ENCODE peak calls at places on chromosome 12, in six cellular contexts. V is prostate gland, D is tibial artery, P is lung, Z is uterus, U is IMR-90. F is an unnamed sample.

GRCh38 chr12:130704606-130705005 is 11.5 kb downstream of the RIMBP2 start:
- DNase-seq in Z (no peak), P (no peak), D (peak; percentile 40), V (no peak), U (no peak), F (no peak)

GRCh38 chr12:61302282-61302681 is 957.9 kb upstream of the USP15 start:
- DNase-seq in Z (no peak), P (no peak), V (no peak), D (no peak), U (no peak), F (no peak)

GRCh38 chr12:68497702-68498101 is 113.0 kb upstream of the RAP1B start:
- DNase-seq in P (no peak), U (peak; percentile 77), Z (no peak), V (no peak), D (no peak), F (no peak)

GRCh38 chr12:61531195-61531594 is 729.0 kb upstream of the USP15 start:
- DNase-seq in D (no peak), V (no peak), Z (no peak), U (no peak), P (no peak), F (no peak)

GRCh38 chr12:91948504-91948903 is 197.1 kb downstream of the BTG1 start:
- DNase-seq in U (no peak), Z (no peak), D (no peak), P (no peak), V (no peak), F (no peak)

GRCh38 chr12:42905419-42905705 is 315.8 kb upstream of the PRICKLE1 start:
- DNase-seq in D (no peak), V (no peak), Z (no peak), U (no peak), P (no peak), F (no peak)

GRCh38 chr12:72610854-72611358 is 338.7 kb downstream of the TRHDE start:
- DNase-seq in P (no peak), Z (no peak), U (no peak), V (no peak), D (no peak), F (no peak)

GRCh38 chr12:120225852-120226640 is 25.1 kb upstream of the RPLP0 start:
- DNase-seq in U (no peak), Z (no peak), D (no peak), V (no peak), P (peak; percentile 82), F (peak; percentile 44)

GRCh38 chr12:82314406-82314892 is 43.7 kb downstream of the CCDC59 start:
- DNase-seq in V (no peak), Z (no peak), U (no peak), P (no peak), D (no peak), F (no peak)

GRCh38 chr12:117986705-117987469 is 18.1 kb upstream of the KSR2 start:
- DNase-seq in U (peak; percentile 17), P (no peak), D (no peak), Z (no peak), V (no peak), F (no peak)

GRCh38 chr12:130474599-130474998 is 136.9 kb downstream of the PIWIL1 start:
- DNase-seq in V (no peak), Z (no peak), P (no peak), D (no peak), U (no peak), F (no peak)

GRCh38 chr12:117441751-117442150 is 80.3 kb upstream of the NOS1 start:
- DNase-seq in Z (no peak), U (no peak), V (peak; percentile 22), P (no peak), D (no peak), F (peak; percentile 60)

GRCh38 chr12:114679942-114680341 is 4.0 kb downstream of the TBX3 start:
- DNase-seq in P (no peak), V (no peak), U (no peak), D (no peak), Z (no peak), F (no peak)

GRCh38 chr12:3658327-3659163 is 94.4 kb downstream of the CRACR2A start:
- DNase-seq in V (no peak), U (peak; percentile 29), D (no peak), P (no peak), Z (no peak), F (peak; percentile 27)

GRCh38 chr12:96121271-96121711 is 72.9 kb upstream of the ELK3 start:
- DNase-seq in D (no peak), P (no peak), V (no peak), U (peak; percentile 14), Z (no peak), F (no peak)

GRCh38 chr12:49098035-49098451 is 3.4 kb upstream of the DHH start:
- DNase-seq in U (peak; percentile 30), V (no peak), Z (peak; percentile 55), D (no peak), P (peak; percentile 63), F (no peak)

GRCh38 chr12:122992386-122992785 is 11.9 kb downstream of the ARL6IP4 start:
- DNase-seq in Z (no peak), P (no peak), U (no peak), D (peak; percentile 55), V (no peak), F (no peak)

GRCh38 chr12:107131832-107132616 is 38.7 kb upstream of the CRY1 start:
- DNase-seq in U (peak; percentile 68), P (no peak), V (peak; percentile 42), Z (no peak), D (no peak), F (peak; percentile 14)

GRCh38 chr12:442235-442884 is 17.4 kb upstream of the B4GALNT3 start:
- DNase-seq in Z (peak; percentile 47), V (peak; percentile 27), P (peak; percentile 45), U (peak; percentile 42), D (no peak), F (peak; percentile 35)

GRCh38 chr12:78406776-78407335 is 457.7 kb upstream of the SYT1 start:
- DNase-seq in V (no peak), Z (no peak), P (no peak), D (no peak), U (peak; percentile 9), F (no peak)

GRCh38 chr12:114405449-114406271 is at the start of gene TBX5:
- DNase-seq in P (no peak), Z (no peak), D (no peak), V (no peak), U (peak; percentile 93), F (no peak)

GRCh38 chr12:27008070-27008469 is 6.1 kb downstream of the TM7SF3 start:
- DNase-seq in D (no peak), P (no peak), Z (no peak), V (no peak), U (no peak), F (no peak)

GRCh38 chr12:27012239-27012981 is 1.8 kb downstream of the TM7SF3 start:
- DNase-seq in D (no peak), V (peak; percentile 8), Z (no peak), P (no peak), U (no peak), F (no peak)

GRCh38 chr12:27012982-27013255 is 1.3 kb downstream of the TM7SF3 start:
- DNase-seq in V (no peak), P (no peak), Z (no peak), D (no peak), U (no peak), F (no peak)

GRCh38 chr12:27006797-27007467 is 7.3 kb downstream of the TM7SF3 start:
- DNase-seq in V (no peak), D (no peak), U (no peak), P (no peak), Z (no peak), F (no peak)

GRCh38 chr12:27009926-27010325 is 4.3 kb downstream of the TM7SF3 start:
- DNase-seq in D (no peak), V (no peak), U (no peak), Z (no peak), P (no peak), F (no peak)
- TF ChIP-seq CTCF in D (no peak), V (no peak), U (no peak), Z (no peak), P (no peak), F (no peak)

GRCh38 chr12:76055393-76055792 is 23.8 kb upstream of the PHLDA1 start:
- DNase-seq in U (no peak), D (no peak), V (no peak), P (no peak), Z (no peak), F (no peak)

GRCh38 chr12:76060111-76060510 is 24.4 kb downstream of the NAP1L1 start:
- DNase-seq in U (no peak), Z (no peak), P (no peak), D (no peak), V (no peak), F (no peak)

DNA sequence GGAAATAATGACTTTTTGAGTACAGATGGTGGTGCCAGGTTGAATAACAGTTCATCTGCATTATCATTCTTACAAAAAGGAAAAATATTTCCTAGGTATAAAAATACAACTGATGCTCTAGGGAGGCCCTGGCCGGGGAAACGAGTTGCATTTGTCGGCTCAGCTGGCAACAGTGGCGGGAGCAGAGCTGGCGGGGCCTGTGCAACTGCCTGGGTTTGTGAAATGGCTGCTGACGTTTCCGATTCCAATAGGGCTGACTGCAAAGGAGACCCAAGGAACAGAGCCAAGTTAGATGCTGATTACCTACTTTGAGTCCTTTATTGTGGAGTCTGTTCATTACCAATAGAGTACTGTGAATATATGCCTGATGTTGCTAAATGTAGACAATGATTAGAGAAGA is 25.7 kb upstream of the PHLDA1 start:
- DNase-seq in V (no peak), Z (no peak), D (no peak), U (no peak), P (no peak), F (peak; percentile 13)
- H3K36me3 ChIP-seq in V (peaks cover 4% of the 10 kb centered on the region), Z (no peaks in the 10 kb centered on the region), D (peaks cover 93% of the 10 kb centered on the region), U (peaks cover 48% of the 10 kb centered on the region), P (peaks cover 11% of the 10 kb centered on the region), F (peaks cover 5% of the 10 kb centered on the region)

GRCh38 chr12:1807107-1807478 is 13.3 kb upstream of the LRTM2 start:
- DNase-seq in Z (no peak), P (no peak), D (peak; percentile 49), V (no peak), U (no peak), F (no peak)
- H3K4me1 ChIP-seq in Z (no peaks in the 10 kb centered on the region), P (no peaks in the 10 kb centered on the region), D (no peaks in the 10 kb centered on the region), V (no peaks in the 10 kb centered on the region), U (no peaks in the 10 kb centered on the region), F (peaks cover 58% of the 10 kb centered on the region)

DNA sequence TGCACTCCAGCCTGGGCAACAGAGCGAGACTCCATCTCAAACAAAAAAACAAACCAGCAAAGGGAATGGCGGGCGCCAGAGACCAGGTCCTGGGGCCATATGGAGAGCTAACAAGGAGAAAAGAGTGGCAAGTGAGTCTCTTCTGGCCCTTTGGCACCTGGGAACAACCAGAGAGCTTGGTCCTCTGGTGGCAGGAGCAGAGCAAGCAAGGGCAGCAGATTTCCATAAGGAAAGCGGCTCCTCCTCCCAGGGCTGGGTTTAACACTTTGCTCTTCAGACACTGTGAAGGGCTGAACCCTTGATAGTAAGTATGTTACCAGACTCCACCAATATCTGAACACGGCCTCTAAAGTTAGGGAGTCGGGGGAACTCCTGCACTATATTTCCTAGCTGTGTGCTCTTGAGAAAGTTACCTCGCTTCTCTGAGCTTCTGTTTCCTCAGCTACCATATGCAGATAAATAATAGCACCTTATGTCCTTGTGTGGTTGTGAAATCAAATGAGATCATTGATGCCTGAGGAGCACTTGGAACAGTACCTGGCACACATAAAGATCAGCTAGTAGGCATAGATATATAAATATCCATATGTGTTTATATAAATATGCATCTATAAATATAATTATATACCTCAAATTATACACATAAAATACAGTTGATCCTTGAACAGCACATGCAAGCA is 33.4 kb upstream of the PLEKHG6 start:
- DNase-seq in U (no peak), Z (no peak), P (no peak), D (peak; percentile 50), V (no peak), F (no peak)
- TF ChIP-seq CTCF in U (no peak), Z (no peak), P (no peak), D (no peak), V (no peak), F (no peak)